ENCODE peak calls at places on chromosomes 2 and 18, in four cellular contexts. C is K562, A is IMR-90, U is endothelial cell of umbilical vein. T is an unnamed sample.

GRCh38 chr2:46297546-46298271 is 502 bp downstream of the EPAS1 start:
- DNase-seq in U (no peak), C (peak; percentile 79), A (no peak), T (no peak)

GRCh38 chr2:111173338-111173737 is 52.6 kb downstream of the BCL2L11 start:
- DNase-seq in U (no peak), C (no peak), A (no peak), T (no peak)

GRCh38 chr2:199716807-199717586 is 134.0 kb downstream of the FTCDNL1 start:
- DNase-seq in C (no peak), U (no peak), A (no peak), T (no peak)

GRCh38 chr2:68741238-68741637 is 6.6 kb downstream of the ARHGAP25 start:
- DNase-seq in A (no peak), U (no peak), C (no peak), T (no peak)

GRCh38 chr18:48595703-48596218 is 56.9 kb downstream of the CTIF start:
- DNase-seq in A (no peak), C (no peak), U (no peak), T (no peak)

GRCh38 chr2:75098856-75099255 is 100.5 kb downstream of the TACR1 start:
- DNase-seq in A (peak; percentile 31), C (no peak), U (peak; percentile 28), T (no peak)

GRCh38 chr18:35713545-35713944 is 132.0 kb downstream of the GALNT1 start:
- DNase-seq in C (no peak), U (peak; percentile 92), A (peak; percentile 39), T (no peak)

GRCh38 chr2:26537069-26537825 is 59.3 kb upstream of the OTOF start:
- DNase-seq in C (no peak), U (no peak), A (no peak), T (no peak)

DNA sequence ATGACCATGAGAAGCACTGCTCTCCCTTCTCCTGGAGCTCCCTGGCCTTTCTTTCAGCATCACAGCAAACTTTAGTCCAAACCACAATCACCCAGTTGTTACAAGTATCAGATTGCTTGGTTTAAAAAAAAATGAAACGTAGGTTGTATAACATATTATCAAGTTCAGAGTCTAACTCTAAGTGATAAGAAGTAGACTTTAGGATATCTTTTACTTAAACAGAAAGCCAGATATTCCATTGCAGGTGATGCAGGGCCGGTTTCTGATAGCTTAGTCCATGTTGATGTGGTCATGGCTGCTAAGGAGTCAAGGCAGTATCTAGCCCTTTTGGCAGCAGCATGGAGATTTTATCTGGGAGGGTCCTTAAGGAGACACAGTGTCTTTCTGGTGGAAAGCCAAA is 24.6 kb downstream of the SLC14A1 start:
- DNase-seq in U (no peak), C (no peak), A (peak; percentile 22), T (no peak)
- H3K4me3 ChIP-seq in U (no peak overlapping the region), C (no peak overlapping the region), A (no peak overlapping the region), T (no peak overlapping the region)

DNA sequence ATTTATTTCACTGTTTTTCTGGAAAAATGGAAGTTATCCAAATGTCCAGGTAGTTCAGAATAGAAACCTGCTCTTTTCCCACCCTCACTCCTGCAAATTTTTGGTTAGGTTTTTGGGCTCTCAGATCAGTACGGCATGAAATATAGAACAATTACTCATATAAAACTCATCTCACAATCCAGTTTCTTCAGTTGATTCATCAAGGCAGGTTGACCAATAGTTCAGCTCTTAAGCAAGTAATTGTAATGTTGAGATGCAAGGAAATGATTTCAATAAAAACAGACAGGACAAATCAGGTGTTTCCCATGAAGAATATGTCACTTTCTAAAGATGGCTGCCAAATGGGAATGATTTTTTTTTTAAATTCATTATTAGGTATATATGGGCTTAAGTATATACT is 2.0 kb downstream of the RAB27B start:
- DNase-seq in C (no peak), A (no peak), U (no peak), T (no peak)
- H3K9me1 ChIP-seq in C (no peaks in the 10 kb centered on the region), A (no peaks in the 10 kb centered on the region), U (no peaks in the 10 kb centered on the region), T (no peaks in the 10 kb centered on the region)

DNA sequence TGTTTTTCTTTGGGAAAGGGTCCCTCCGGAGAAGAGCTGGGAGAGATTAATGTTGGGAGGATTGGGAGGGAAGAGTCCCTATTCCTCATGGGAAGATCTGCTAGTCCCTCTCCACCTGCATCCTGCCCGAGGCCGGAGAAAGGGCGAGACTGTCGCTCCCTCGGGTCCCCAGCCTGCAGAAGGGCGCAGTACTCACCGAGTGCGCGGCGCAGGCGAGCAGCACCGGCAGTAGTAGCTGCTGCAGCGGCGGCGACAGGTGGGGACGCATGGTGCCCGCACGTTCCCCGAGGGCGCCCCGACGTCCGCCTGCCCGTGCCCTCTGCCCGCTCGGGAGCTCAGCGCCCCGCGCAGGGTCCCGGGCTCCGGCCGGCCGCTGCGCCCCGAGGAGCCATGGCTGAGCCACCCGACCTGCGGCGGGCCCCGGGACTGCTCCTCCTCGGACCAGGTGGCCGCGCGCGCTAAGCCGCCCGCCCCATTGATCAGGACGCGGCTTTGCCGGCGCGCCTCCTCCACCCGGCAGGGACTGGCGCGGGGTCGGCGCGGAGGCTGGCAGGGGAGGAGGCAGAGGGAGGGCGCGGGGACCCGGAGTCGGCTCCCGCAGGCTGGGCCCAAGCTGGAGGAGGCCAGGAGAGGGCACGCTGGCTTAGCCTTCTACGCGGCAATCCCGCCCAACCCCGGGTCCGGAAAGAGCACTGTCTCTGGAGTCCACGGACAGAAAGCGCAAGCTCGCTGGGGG is at the start of gene SCTR:
- DNase-seq in U (no peak), A (no peak), C (no peak), T (no peak)
- H3K4me3 ChIP-seq in U (no peak within 1 kb of the TSS), A (no peak within 1 kb of the TSS), C (no peak within 1 kb of the TSS), T (no peak within 1 kb of the TSS)

GRCh38 chr2:56969513-56969912 is 785.7 kb downstream of the CCDC85A start:
- DNase-seq in A (no peak), C (no peak), U (no peak), T (no peak)

DNA sequence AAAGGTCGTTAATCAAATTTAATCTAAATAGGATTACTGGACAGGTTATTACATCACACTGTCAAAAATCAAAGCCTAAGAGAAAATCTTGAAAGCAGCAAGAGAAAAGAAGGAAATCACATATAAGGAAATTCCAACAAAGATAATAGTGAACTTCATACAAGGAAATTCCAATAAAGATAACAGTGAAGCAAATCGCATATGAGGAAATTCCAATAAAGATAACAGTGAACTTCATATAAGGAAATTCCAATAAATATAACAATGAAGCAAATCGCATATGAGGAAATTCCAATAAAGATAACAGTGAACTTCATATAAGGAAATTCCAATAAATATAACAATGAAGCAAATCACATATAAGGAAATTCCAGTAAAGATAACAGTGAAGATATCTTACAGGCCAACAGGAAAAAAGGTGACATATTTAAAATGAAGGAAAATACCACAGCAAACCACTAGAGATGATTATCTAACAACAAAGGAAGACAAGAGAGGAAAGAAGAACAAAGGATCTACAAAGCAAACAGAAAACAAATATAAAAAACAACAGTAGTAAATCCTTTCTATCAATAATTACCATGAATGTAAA is 787.7 kb downstream of the CCDC85A start:
- DNase-seq in C (no peak), A (no peak), U (peak; percentile 6), T (no peak)
- H3K9me1 ChIP-seq in C (no peaks in the 10 kb centered on the region), A (no peaks in the 10 kb centered on the region), U (no peaks in the 10 kb centered on the region), T (no peaks in the 10 kb centered on the region)

DNA sequence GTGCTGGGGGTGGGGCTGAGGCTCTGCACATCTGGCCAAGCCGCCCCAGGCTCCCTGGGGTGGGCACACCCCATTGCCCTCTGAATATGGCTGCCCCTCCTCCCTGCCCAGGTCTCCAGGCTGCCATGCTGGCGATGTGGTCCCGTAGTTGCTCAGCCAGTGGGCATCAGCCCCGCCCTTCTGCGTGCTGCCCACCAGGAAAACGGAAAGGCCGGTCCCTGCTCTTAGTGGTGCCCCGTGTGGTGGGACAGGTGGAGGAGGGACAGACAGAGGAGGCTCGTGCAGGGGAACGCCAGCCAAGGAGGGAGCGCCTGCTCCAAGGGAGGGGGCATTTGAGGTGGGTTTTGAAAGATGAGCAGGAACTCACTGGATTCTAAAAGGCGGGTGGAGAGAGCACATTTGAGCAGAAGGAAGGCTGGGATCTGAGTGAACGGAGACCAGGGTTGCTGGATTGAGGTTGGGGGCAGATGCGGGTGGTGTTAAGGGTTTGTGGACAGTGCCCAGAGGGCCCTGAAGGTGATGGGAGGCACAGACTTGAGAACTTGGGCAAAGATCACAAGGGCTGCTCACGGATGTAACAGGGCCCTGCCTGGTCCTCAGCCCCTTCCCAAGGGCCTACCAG is 6.7 kb upstream of the B3GNT7 start:
- DNase-seq in U (no peak), C (no peak), A (no peak), T (no peak)
- H3K4me3 ChIP-seq in U (no peak overlapping the region), C (no peak overlapping the region), A (no peak overlapping the region), T (no peak overlapping the region)